ENCODE peak calls at places on chromosome 20, in six cellular contexts. W, D, F, A, I and H are unnamed samples. For H3K27me3 and H3K9me3, the result is how much of the 10 kb centered on the place peaks cover.

GRCh38 chr20:34983995-34984735 is 28.5 kb downstream of the MYH7B start:
- DNase-seq in D (no peak), W (no peak), F (no peak), I (no peak), A (peak), H (no peak)

GRCh38 chr20:13493143-13493542 is 145.6 kb downstream of the TASP1 start:
- DNase-seq in W (no peak), I (no peak), F (no peak), A (no peak), D (no peak), H (no peak)

GRCh38 chr20:16732506-16733152 is 2.8 kb downstream of the SNRPB2 start:
- DNase-seq in F (no peak), W (no peak), D (no peak), A (no peak), I (no peak), H (no peak)

GRCh38 chr20:47202765-47203667 is 153.5 kb downstream of the ZMYND8 start:
- DNase-seq in A (no peak), D (no peak), W (no peak), I (no peak), F (no peak), H (no peak)

GRCh38 chr20:5612476-5613291 is 137.5 kb upstream of the SHLD1 start:
- DNase-seq in W (no peak), F (no peak), A (no peak), D (peak), I (no peak), H (no peak)

GRCh38 chr20:11195169-11195568 is 521.4 kb upstream of the JAG1 start:
- DNase-seq in I (no peak), F (no peak), D (no peak), A (no peak), W (peak), H (no peak)

GRCh38 chr20:23857954-23858565 is 21.5 kb downstream of the CST5 start:
- DNase-seq in D (no peak), I (no peak), W (no peak), A (no peak), F (no peak), H (no peak)

GRCh38 chr20:62236674-62236996 is 1.7 kb upstream of the OSBPL2 start:
- DNase-seq in A (peak), F (no peak), I (no peak), W (peak), D (no peak), H (no peak)

GRCh38 chr20:12315652-12316051 is 398.0 kb downstream of the BTBD3 start:
- DNase-seq in W (no peak), D (no peak), A (no peak), I (no peak), F (no peak), H (no peak)

GRCh38 chr20:22920898-22921297 is 114.2 kb upstream of the SSTR4 start:
- DNase-seq in A (no peak), I (no peak), D (no peak), W (no peak), F (no peak), H (no peak)

GRCh38 chr20:8721098-8721497 is 347.8 kb upstream of the PLCB4 start:
- DNase-seq in D (peak), I (peak), A (no peak), F (peak), W (no peak), H (no peak)

GRCh38 chr20:23244916-23245552 is 105.6 kb upstream of the NXT1 start:
- DNase-seq in I (no peak), A (no peak), W (no peak), F (no peak), D (no peak), H (no peak)

GRCh38 chr20:6708010-6708409 is 59.5 kb upstream of the BMP2 start:
- DNase-seq in F (peak), I (peak), W (peak), A (peak), D (peak), H (peak)

GRCh38 chr20:23086056-23086551 is at the start of gene CD93:
- DNase-seq in F (no peak), A (no peak), W (peak), D (no peak), I (no peak), H (no peak)

GRCh38 chr20:10094566-10095173 is 59.9 kb downstream of the ANKEF1 start:
- DNase-seq in A (no peak), D (peak), W (no peak), I (no peak), F (no peak), H (no peak)

GRCh38 chr20:21027569-21027968 is 78.6 kb downstream of the LINC00237 start:
- DNase-seq in A (peak), D (no peak), W (no peak), F (no peak), I (no peak), H (no peak)

GRCh38 chr20:44961868-44962267 is 1.7 kb upstream of the TOMM34 start:
- DNase-seq in A (peak), F (no peak), D (no peak), I (no peak), W (no peak), H (no peak)

GRCh38 chr20:49976542-49976941 is 6.2 kb upstream of the SNAI1 start:
- DNase-seq in D (no peak), F (no peak), W (no peak), A (no peak), I (no peak), H (no peak)

GRCh38 chr20:31678389-31679356 is 41.0 kb downstream of the COX4I2 start:
- DNase-seq in D (no peak), W (no peak), A (peak), F (no peak), I (no peak), H (no peak)

GRCh38 chr20:33757458-33757857 is 25.7 kb downstream of the ZNF341 start:
- DNase-seq in D (no peak), F (no peak), W (no peak), I (no peak), A (no peak), H (no peak)

GRCh38 chr20:48827880-48828733 is at the start of gene PREX1:
- DNase-seq in A (peak), W (peak), I (no peak), D (peak), F (peak), H (peak)

GRCh38 chr20:34461779-34462087 is 54.5 kb upstream of the DYNLRB1 start:
- DNase-seq in W (no peak), F (no peak), I (no peak), A (no peak), D (no peak), H (no peak)

GRCh38 chr20:47792021-47792618 is 6.8 kb upstream of the SULF2 start:
- DNase-seq in W (peak), A (no peak), F (peak), I (peak), D (peak), H (peak)

GRCh38 chr20:59291740-59292139 is 8.7 kb upstream of the EDN3 start:
- DNase-seq in A (peak), D (no peak), F (no peak), I (no peak), W (no peak), H (no peak)

GRCh38 chr20:63325021-63325471 is 32.1 kb downstream of the COL20A1 start:
- DNase-seq in F (no peak), W (peak), A (peak), I (no peak), D (no peak), H (no peak)

GRCh38 chr20:63321148-63321831 is 28.3 kb downstream of the COL20A1 start:
- DNase-seq in D (peak), F (no peak), W (peak), I (no peak), A (peak), H (peak)

GRCh38 chr20:63322146-63322922 is 29.3 kb downstream of the COL20A1 start:
- DNase-seq in I (no peak), W (peak), A (peak), F (no peak), D (no peak), H (no peak)

GRCh38 chr20:63322923-63323253 is 29.9 kb downstream of the COL20A1 start:
- DNase-seq in D (no peak), F (no peak), W (no peak), I (no peak), A (no peak), H (no peak)

GRCh38 chr20:63323298-63323820 is 30.4 kb downstream of the COL20A1 start:
- DNase-seq in W (no peak), I (no peak), A (peak), D (no peak), F (no peak), H (peak)
- H3K27me3 ChIP-seq in W (under half), I (under half), A (under half), D (under half), F (under half), H (under half)

DNA sequence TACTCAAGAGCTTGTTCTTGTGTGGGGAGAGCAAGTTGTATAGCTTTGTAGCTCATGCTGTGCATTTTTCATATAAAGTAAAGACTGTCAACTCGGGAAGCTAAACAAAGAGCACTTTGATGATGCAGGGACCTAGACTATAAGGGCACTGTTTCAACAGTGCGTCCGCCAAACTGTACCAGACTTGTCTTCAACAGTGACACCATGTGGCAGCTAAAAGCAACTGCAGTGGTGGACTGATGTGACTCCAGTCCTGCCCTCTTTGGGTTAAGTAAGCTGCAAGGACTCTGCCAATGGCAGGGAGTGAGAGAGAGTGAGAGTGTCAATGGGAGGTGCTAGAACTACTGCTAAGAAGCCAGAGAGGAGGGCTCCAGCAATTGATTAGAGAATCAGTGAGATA is 48.1 kb upstream of the MC3R start:
- DNase-seq in F (no peak), D (no peak), A (no peak), I (no peak), W (no peak), H (no peak)
- H3K9me3 ChIP-seq in F (under half), D (under half), A (under half), I (under half), W (under half), H (under half)

GRCh38 chr20:36542516-36543186 is 1.3 kb downstream of the MYL9 start:
- DNase-seq in F (no peak), I (no peak), W (no peak), A (no peak), D (no peak), H (no peak)

GRCh38 chr20:36538026-36538764 is 3.1 kb upstream of the MYL9 start:
- DNase-seq in D (peak), F (no peak), A (no peak), I (no peak), W (no peak), H (no peak)

GRCh38 chr20:36542019-36542488 is 735 bp downstream of the MYL9 start:
- DNase-seq in D (peak), I (no peak), F (no peak), A (peak), W (peak), H (no peak)

GRCh38 chr20:36541227-36542018 is at the start of gene MYL9:
- DNase-seq in F (peak), I (peak), W (peak), D (peak), A (peak), H (peak)

DNA sequence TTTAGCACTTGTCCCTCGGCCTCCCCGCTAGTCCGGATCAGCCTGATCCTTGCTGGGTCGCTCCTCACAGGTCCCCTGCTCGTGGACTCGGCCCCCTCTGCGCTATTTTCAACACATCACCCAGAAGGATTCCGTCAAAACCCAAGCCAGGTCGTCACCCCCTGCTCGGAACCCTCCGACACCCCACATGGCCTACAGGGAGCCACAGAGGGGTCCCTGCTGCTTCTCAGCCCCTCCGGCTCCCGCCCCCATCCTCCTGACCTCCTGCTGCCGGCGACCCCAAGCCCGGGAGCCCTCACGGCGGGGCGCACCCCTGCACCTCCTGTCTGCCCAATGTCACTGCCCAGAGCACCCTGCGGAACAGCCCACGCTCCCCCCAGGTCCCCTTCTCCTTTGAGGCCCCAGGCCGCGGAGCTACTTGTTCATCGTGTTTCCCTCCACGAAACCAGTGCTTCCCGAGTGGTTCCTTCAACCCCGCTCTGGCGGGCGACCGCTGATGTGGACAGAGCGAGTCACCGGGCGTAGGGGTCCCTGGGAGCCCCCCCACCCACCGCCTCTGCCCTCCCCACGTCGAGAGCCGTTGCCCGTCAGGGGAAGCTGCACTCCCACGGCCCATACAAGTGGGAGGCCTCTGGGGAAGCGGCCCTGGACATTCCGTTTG is 638 bp upstream of the MYL9 start:
- DNase-seq in F (no peak), I (no peak), W (peak), A (no peak), D (no peak), H (no peak)
- H3K4me3 ChIP-seq in F (peak), I (peak), W (peak), A (peak), D (peak), H (peak)

DNA sequence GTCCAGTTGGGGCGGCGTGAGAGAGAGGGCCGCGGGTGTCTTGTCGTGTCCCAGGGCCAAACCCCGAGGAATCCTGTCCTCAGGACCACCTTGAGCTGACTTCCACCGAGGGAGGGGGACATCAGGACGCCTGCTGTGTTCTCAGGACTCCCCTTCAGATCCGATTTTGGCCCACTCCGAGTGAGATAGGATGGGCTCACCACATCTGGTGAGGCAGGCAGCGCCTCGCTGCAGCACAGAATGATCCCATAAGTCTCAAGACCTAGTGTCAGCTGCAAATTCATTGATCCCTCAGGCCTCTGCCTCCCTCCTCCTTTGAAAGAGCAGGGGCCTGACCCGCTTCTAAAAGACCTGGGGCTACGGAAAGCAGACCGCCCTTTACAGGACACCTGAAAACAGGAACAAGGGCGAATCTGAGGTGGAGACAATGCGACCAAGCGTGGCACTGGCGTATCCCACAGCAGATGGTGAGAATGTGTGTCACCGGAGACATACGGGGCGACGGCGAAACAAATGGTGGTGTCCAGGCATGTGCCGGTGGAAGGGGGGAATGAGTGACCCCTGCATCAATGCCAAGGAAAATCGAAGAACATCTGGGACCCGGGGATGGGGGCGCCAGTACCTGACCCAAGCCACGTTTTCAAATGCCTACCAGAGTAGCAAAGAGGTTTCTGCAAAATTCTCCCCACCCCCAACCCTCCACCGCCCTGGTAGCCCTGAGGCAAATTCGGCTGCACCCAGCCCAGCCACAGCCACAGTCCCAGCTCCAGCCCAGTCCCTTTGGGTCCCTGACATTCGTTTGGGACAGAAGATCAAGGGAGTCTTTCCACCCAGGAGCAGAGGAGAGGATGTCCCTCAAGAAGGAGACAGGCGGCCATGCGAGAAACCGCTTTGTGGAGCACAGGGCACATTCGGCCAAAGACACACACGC is 162.1 kb upstream of the ZNF337 start:
- DNase-seq in D (no peak), I (no peak), F (no peak), A (no peak), W (no peak), H (no peak)
- H3K27me3 ChIP-seq in D (under half), I (under half), F (under half), A (under half), W (under half), H (under half)

GRCh38 chr20:60427516-60427915 is 469.3 kb downstream of the CDH26 start:
- DNase-seq in W (no peak), F (no peak), I (no peak), D (no peak), A (peak), H (no peak)
- H3K9me3 ChIP-seq in W (under half), F (under half), I (under half), D (under half), A (under half), H (under half)

DNA sequence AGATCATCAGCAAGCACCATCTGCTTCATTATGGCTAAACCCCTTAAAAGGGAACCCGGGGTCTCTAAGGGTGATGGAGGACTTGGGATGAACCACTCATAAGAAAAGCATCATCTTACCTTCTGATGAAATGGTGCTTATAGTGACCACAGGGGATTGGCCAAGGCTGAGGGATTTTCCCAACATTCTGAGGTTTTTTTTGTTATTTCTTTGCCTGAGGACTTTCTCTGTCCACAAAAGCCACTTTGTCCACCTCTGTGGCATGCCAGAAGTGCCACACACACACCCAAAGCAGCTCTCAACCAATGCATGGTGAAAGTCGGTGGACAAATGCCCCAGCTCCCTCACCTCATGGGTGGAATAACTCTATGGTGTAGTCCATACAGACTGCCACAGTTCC is 79.3 kb upstream of the TOP1 start:
- DNase-seq in W (no peak), F (no peak), A (peak), I (no peak), D (no peak), H (no peak)
- H3K4me3 ChIP-seq in W (no peak), F (no peak), A (no peak), I (no peak), D (no peak), H (no peak)

GRCh38 chr20:51138576-51138975 is 115.7 kb upstream of the KCNG1 start:
- DNase-seq in W (no peak), F (no peak), D (no peak), I (no peak), A (peak), H (peak)

GRCh38 chr20:51144476-51144875 is 121.6 kb upstream of the KCNG1 start:
- DNase-seq in I (no peak), A (no peak), F (no peak), D (no peak), W (no peak), H (no peak)

GRCh38 chr20:51143652-51144051 is 120.7 kb upstream of the KCNG1 start:
- DNase-seq in I (no peak), A (no peak), F (no peak), D (no peak), W (no peak), H (no peak)

GRCh38 chr20:51140671-51141070 is 117.8 kb upstream of the KCNG1 start:
- DNase-seq in A (peak), F (no peak), I (no peak), W (no peak), D (no peak), H (no peak)

GRCh38 chr20:51142448-51142847 is 119.5 kb upstream of the KCNG1 start:
- DNase-seq in W (no peak), F (no peak), A (no peak), I (no peak), D (no peak), H (no peak)
- H3K27me3 ChIP-seq in W (under half), F (under half), A (under half), I (under half), D (under half), H (under half)

GRCh38 chr20:24859539-24859938 is 89.5 kb upstream of the CST7 start:
- DNase-seq in I (no peak), A (no peak), W (no peak), D (no peak), F (no peak), H (no peak)

GRCh38 chr20:24862606-24863005 is 86.5 kb upstream of the CST7 start:
- DNase-seq in A (no peak), W (no peak), I (no peak), F (no peak), D (no peak), H (no peak)

GRCh38 chr20:24866008-24866407 is 83.1 kb upstream of the CST7 start:
- DNase-seq in I (no peak), A (no peak), D (no peak), W (no peak), F (no peak), H (no peak)

GRCh38 chr20:24863356-24863755 is 85.7 kb upstream of the CST7 start:
- DNase-seq in A (no peak), W (no peak), D (peak), F (no peak), I (peak), H (no peak)

GRCh38 chr20:24862186-24862585 is 86.9 kb upstream of the CST7 start:
- DNase-seq in A (no peak), W (no peak), F (no peak), I (no peak), D (no peak), H (no peak)
- H3K9me3 ChIP-seq in A (under half), W (under half), F (under half), I (under half), D (under half), H (under half)